ENCODE peak calls at places on chromosomes 11 and 22, in five cellular contexts. One of them, this sample, is unnamed.

GRCh38 chr11:60957188-60957587 is 5.2 kb upstream of the SLC15A3 start:
- DNase-seq in psoas muscle: no peak
- DNase-seq in EH: peak
- DNase-seq in NCI-H460: no peak
- DNase-seq in activated T-cell treated with anti-CD3 and anti-CD28 coated beads, Interleukin-2, amount 50 U/mL, for 72 hours: no peak
- DNase-seq in this sample: no peak

GRCh38 chr11:60625262-60625661 is 74.2 kb upstream of the MS4A8 start:
- DNase-seq in psoas muscle: no peak
- DNase-seq in EH: peak
- DNase-seq in NCI-H460: peak
- DNase-seq in activated T-cell treated with anti-CD3 and anti-CD28 coated beads, Interleukin-2, amount 50 U/mL, for 72 hours: no peak
- DNase-seq in this sample: peak

GRCh38 chr11:28400236-28401100 is 292.3 kb downstream of the METTL15 start:
- DNase-seq in psoas muscle: no peak
- DNase-seq in EH: peak
- DNase-seq in NCI-H460: no peak
- DNase-seq in activated T-cell treated with anti-CD3 and anti-CD28 coated beads, Interleukin-2, amount 50 U/mL, for 72 hours: no peak
- DNase-seq in this sample: no peak

GRCh38 chr11:110000045-110000502 is 93.1 kb upstream of the ZC3H12C start:
- DNase-seq in psoas muscle: no peak
- DNase-seq in EH: peak
- DNase-seq in NCI-H460: peak
- DNase-seq in activated T-cell treated with anti-CD3 and anti-CD28 coated beads, Interleukin-2, amount 50 U/mL, for 72 hours: peak
- DNase-seq in this sample: peak

GRCh38 chr22:46537221-46537945 is at the start of gene CELSR1:
- DNase-seq in psoas muscle: no peak
- DNase-seq in EH: peak
- DNase-seq in NCI-H460: no peak
- DNase-seq in activated T-cell treated with anti-CD3 and anti-CD28 coated beads, Interleukin-2, amount 50 U/mL, for 72 hours: peak
- DNase-seq in this sample: no peak

GRCh38 chr22:27747396-27748256 is 53.9 kb downstream of the MN1 start:
- DNase-seq in psoas muscle: no peak
- DNase-seq in EH: peak
- DNase-seq in NCI-H460: no peak
- DNase-seq in activated T-cell treated with anti-CD3 and anti-CD28 coated beads, Interleukin-2, amount 50 U/mL, for 72 hours: no peak
- DNase-seq in this sample: no peak

GRCh38 chr22:46659791-46660186 is 39.6 kb downstream of the GRAMD4 start:
- DNase-seq in psoas muscle: no peak
- DNase-seq in EH: no peak
- DNase-seq in NCI-H460: no peak
- DNase-seq in activated T-cell treated with anti-CD3 and anti-CD28 coated beads, Interleukin-2, amount 50 U/mL, for 72 hours: no peak
- DNase-seq in this sample: no peak

GRCh38 chr11:46649180-46649738 is 31.9 kb downstream of the ATG13 start:
- DNase-seq in psoas muscle: peak
- DNase-seq in EH: peak
- DNase-seq in NCI-H460: no peak
- DNase-seq in activated T-cell treated with anti-CD3 and anti-CD28 coated beads, Interleukin-2, amount 50 U/mL, for 72 hours: no peak
- DNase-seq in this sample: peak

GRCh38 chr11:13045734-13046133 is 36.6 kb downstream of the RASSF10 start:
- DNase-seq in psoas muscle: no peak
- DNase-seq in EH: no peak
- DNase-seq in NCI-H460: no peak
- DNase-seq in activated T-cell treated with anti-CD3 and anti-CD28 coated beads, Interleukin-2, amount 50 U/mL, for 72 hours: no peak
- DNase-seq in this sample: no peak

GRCh38 chr22:17366830-17367229 is 2.4 kb upstream of the CECR2 start:
- DNase-seq in psoas muscle: peak
- DNase-seq in EH: no peak
- DNase-seq in NCI-H460: no peak
- DNase-seq in activated T-cell treated with anti-CD3 and anti-CD28 coated beads, Interleukin-2, amount 50 U/mL, for 72 hours: peak
- DNase-seq in this sample: peak

GRCh38 chr11:45622861-45623260 is 42.6 kb downstream of the CHST1 start:
- DNase-seq in psoas muscle: no peak
- DNase-seq in EH: no peak
- DNase-seq in NCI-H460: no peak
- DNase-seq in activated T-cell treated with anti-CD3 and anti-CD28 coated beads, Interleukin-2, amount 50 U/mL, for 72 hours: no peak
- DNase-seq in this sample: no peak

GRCh38 chr11:78161937-78162336 is 22.5 kb upstream of the ALG8 start:
- DNase-seq in psoas muscle: peak
- DNase-seq in EH: peak
- DNase-seq in NCI-H460: no peak
- DNase-seq in activated T-cell treated with anti-CD3 and anti-CD28 coated beads, Interleukin-2, amount 50 U/mL, for 72 hours: no peak
- DNase-seq in this sample: no peak

GRCh38 chr22:48782326-48782725 is 1045.3 kb downstream of the BRD1 start:
- DNase-seq in psoas muscle: no peak
- DNase-seq in EH: no peak
- DNase-seq in NCI-H460: no peak
- DNase-seq in activated T-cell treated with anti-CD3 and anti-CD28 coated beads, Interleukin-2, amount 50 U/mL, for 72 hours: no peak
- DNase-seq in this sample: no peak

GRCh38 chr11:70292863-70293262 is 22.4 kb downstream of the PPFIA1 start:
- DNase-seq in psoas muscle: no peak
- DNase-seq in EH: no peak
- DNase-seq in NCI-H460: no peak
- DNase-seq in activated T-cell treated with anti-CD3 and anti-CD28 coated beads, Interleukin-2, amount 50 U/mL, for 72 hours: no peak
- DNase-seq in this sample: no peak

GRCh38 chr11:17531071-17531817 is 13.0 kb downstream of the USH1C start:
- DNase-seq in psoas muscle: no peak
- DNase-seq in EH: no peak
- DNase-seq in NCI-H460: no peak
- DNase-seq in activated T-cell treated with anti-CD3 and anti-CD28 coated beads, Interleukin-2, amount 50 U/mL, for 72 hours: no peak
- DNase-seq in this sample: no peak

GRCh38 chr11:10605941-10606381 is 37.5 kb upstream of the LYVE1 start:
- DNase-seq in psoas muscle: peak
- DNase-seq in EH: peak
- DNase-seq in NCI-H460: no peak
- DNase-seq in activated T-cell treated with anti-CD3 and anti-CD28 coated beads, Interleukin-2, amount 50 U/mL, for 72 hours: no peak
- DNase-seq in this sample: no peak

GRCh38 chr22:29765905-29766631 is 739 bp downstream of the ZMAT5 start:
- DNase-seq in psoas muscle: no peak
- DNase-seq in EH: no peak
- DNase-seq in NCI-H460: no peak
- DNase-seq in activated T-cell treated with anti-CD3 and anti-CD28 coated beads, Interleukin-2, amount 50 U/mL, for 72 hours: peak
- DNase-seq in this sample: no peak

GRCh38 chr11:119254239-119254638 is 48.1 kb downstream of the CBL start:
- DNase-seq in psoas muscle: no peak
- DNase-seq in EH: no peak
- DNase-seq in NCI-H460: no peak
- DNase-seq in activated T-cell treated with anti-CD3 and anti-CD28 coated beads, Interleukin-2, amount 50 U/mL, for 72 hours: peak
- DNase-seq in this sample: no peak

GRCh38 chr11:70641366-70641765 is 243.0 kb downstream of the CTTN start:
- DNase-seq in psoas muscle: no peak
- DNase-seq in EH: no peak
- DNase-seq in NCI-H460: no peak
- DNase-seq in activated T-cell treated with anti-CD3 and anti-CD28 coated beads, Interleukin-2, amount 50 U/mL, for 72 hours: no peak
- DNase-seq in this sample: no peak

GRCh38 chr11:86984701-86985100 is 29.5 kb upstream of the FZD4 start:
- DNase-seq in psoas muscle: no peak
- DNase-seq in EH: no peak
- DNase-seq in NCI-H460: no peak
- DNase-seq in activated T-cell treated with anti-CD3 and anti-CD28 coated beads, Interleukin-2, amount 50 U/mL, for 72 hours: no peak
- DNase-seq in this sample: no peak

GRCh38 chr11:72589802-72590761 is 84.1 kb downstream of the PDE2A start:
- DNase-seq in psoas muscle: peak
- DNase-seq in EH: peak
- DNase-seq in NCI-H460: peak
- DNase-seq in activated T-cell treated with anti-CD3 and anti-CD28 coated beads, Interleukin-2, amount 50 U/mL, for 72 hours: peak
- DNase-seq in this sample: no peak

GRCh38 chr11:65867284-65868071 is 5.1 kb downstream of the EFEMP2 start:
- DNase-seq in psoas muscle: peak
- DNase-seq in EH: peak
- DNase-seq in NCI-H460: no peak
- DNase-seq in activated T-cell treated with anti-CD3 and anti-CD28 coated beads, Interleukin-2, amount 50 U/mL, for 72 hours: no peak
- DNase-seq in this sample: no peak

GRCh38 chr11:65501530-65502273 is 2.9 kb downstream of the MALAT1 start:
- DNase-seq in psoas muscle: no peak
- DNase-seq in EH: peak
- DNase-seq in NCI-H460: no peak
- DNase-seq in activated T-cell treated with anti-CD3 and anti-CD28 coated beads, Interleukin-2, amount 50 U/mL, for 72 hours: no peak
- DNase-seq in this sample: no peak

GRCh38 chr11:3865388-3866193 is 10.1 kb downstream of the STIM1 start:
- DNase-seq in psoas muscle: no peak
- DNase-seq in EH: peak
- DNase-seq in NCI-H460: no peak
- DNase-seq in activated T-cell treated with anti-CD3 and anti-CD28 coated beads, Interleukin-2, amount 50 U/mL, for 72 hours: no peak
- DNase-seq in this sample: no peak

GRCh38 chr11:80686889-80687288 is 1246.1 kb upstream of the TENM4 start:
- DNase-seq in psoas muscle: no peak
- DNase-seq in EH: no peak
- DNase-seq in NCI-H460: no peak
- DNase-seq in activated T-cell treated with anti-CD3 and anti-CD28 coated beads, Interleukin-2, amount 50 U/mL, for 72 hours: no peak
- DNase-seq in this sample: no peak

GRCh38 chr11:61626580-61627380 is 45.9 kb upstream of the SYT7 start:
- DNase-seq in psoas muscle: no peak
- DNase-seq in EH: peak
- DNase-seq in NCI-H460: no peak
- DNase-seq in activated T-cell treated with anti-CD3 and anti-CD28 coated beads, Interleukin-2, amount 50 U/mL, for 72 hours: no peak
- DNase-seq in this sample: no peak

GRCh38 chr22:19063581-19064353 is 58.4 kb downstream of the DGCR2 start:
- DNase-seq in psoas muscle: no peak
- DNase-seq in EH: no peak
- DNase-seq in NCI-H460: no peak
- DNase-seq in activated T-cell treated with anti-CD3 and anti-CD28 coated beads, Interleukin-2, amount 50 U/mL, for 72 hours: no peak
- DNase-seq in this sample: no peak

GRCh38 chr11:77611921-77612320 is 22.2 kb downstream of the AQP11 start:
- DNase-seq in psoas muscle: no peak
- DNase-seq in EH: no peak
- DNase-seq in NCI-H460: no peak
- DNase-seq in activated T-cell treated with anti-CD3 and anti-CD28 coated beads, Interleukin-2, amount 50 U/mL, for 72 hours: no peak
- DNase-seq in this sample: no peak

GRCh38 chr11:12150831-12151382 is 40.5 kb downstream of the MICAL2 start:
- DNase-seq in psoas muscle: no peak
- DNase-seq in EH: peak
- DNase-seq in NCI-H460: no peak
- DNase-seq in activated T-cell treated with anti-CD3 and anti-CD28 coated beads, Interleukin-2, amount 50 U/mL, for 72 hours: peak
- DNase-seq in this sample: peak

GRCh38 chr11:2347449-2347848 is 29.7 kb upstream of the CD81 start:
- DNase-seq in psoas muscle: no peak
- DNase-seq in EH: no peak
- DNase-seq in NCI-H460: no peak
- DNase-seq in activated T-cell treated with anti-CD3 and anti-CD28 coated beads, Interleukin-2, amount 50 U/mL, for 72 hours: no peak
- DNase-seq in this sample: no peak

GRCh38 chr11:15941206-15941770 is 415.1 kb downstream of the SOX6 start:
- DNase-seq in psoas muscle: peak
- DNase-seq in EH: peak
- DNase-seq in NCI-H460: no peak
- DNase-seq in activated T-cell treated with anti-CD3 and anti-CD28 coated beads, Interleukin-2, amount 50 U/mL, for 72 hours: peak
- DNase-seq in this sample: no peak

GRCh38 chr11:130544266-130544665 is 95.8 kb downstream of the ADAMTS15 start:
- DNase-seq in psoas muscle: no peak
- DNase-seq in EH: no peak
- DNase-seq in NCI-H460: no peak
- DNase-seq in activated T-cell treated with anti-CD3 and anti-CD28 coated beads, Interleukin-2, amount 50 U/mL, for 72 hours: no peak
- DNase-seq in this sample: no peak